ENCODE peak calls at places on chromosomes 11 and 22, in five cellular contexts. One of them, this sample, is unnamed.

GRCh38 chr11:19511413-19512183 is 201.0 kb upstream of the NAV2 start:
- DNase-seq in choroid plexus epithelial cell: peak
- DNase-seq in fibroblast of pulmonary artery: peak
- DNase-seq in pancreas: peak
- DNase-seq in right lobe of liver: peak
- DNase-seq in this sample: peak

GRCh38 chr22:21632237-21632895 is at the start of gene CCDC116:
- DNase-seq in choroid plexus epithelial cell: no peak
- DNase-seq in fibroblast of pulmonary artery: no peak
- DNase-seq in pancreas: no peak
- DNase-seq in right lobe of liver: no peak
- DNase-seq in this sample: no peak

GRCh38 chr11:12602421-12602820 is 71.8 kb upstream of the TEAD1 start:
- DNase-seq in choroid plexus epithelial cell: no peak
- DNase-seq in fibroblast of pulmonary artery: peak
- DNase-seq in pancreas: no peak
- DNase-seq in right lobe of liver: no peak
- DNase-seq in this sample: no peak

GRCh38 chr11:63839508-63840355 is 822 bp downstream of the MARK2 start:
- DNase-seq in choroid plexus epithelial cell: peak
- DNase-seq in fibroblast of pulmonary artery: no peak
- DNase-seq in pancreas: peak
- DNase-seq in right lobe of liver: peak
- DNase-seq in this sample: peak

GRCh38 chr22:48262596-48263430 is 1500.4 kb downstream of the TBC1D22A start:
- DNase-seq in choroid plexus epithelial cell: no peak
- DNase-seq in fibroblast of pulmonary artery: no peak
- DNase-seq in pancreas: no peak
- DNase-seq in right lobe of liver: no peak
- DNase-seq in this sample: no peak

GRCh38 chr11:94120946-94121345 is 7.7 kb upstream of the PANX1 start:
- DNase-seq in choroid plexus epithelial cell: peak
- DNase-seq in fibroblast of pulmonary artery: no peak
- DNase-seq in pancreas: no peak
- DNase-seq in right lobe of liver: no peak
- DNase-seq in this sample: no peak

GRCh38 chr11:114796954-114797721 is 118.8 kb downstream of the NXPE2 start:
- DNase-seq in choroid plexus epithelial cell: no peak
- DNase-seq in fibroblast of pulmonary artery: no peak
- DNase-seq in pancreas: no peak
- DNase-seq in right lobe of liver: no peak
- DNase-seq in this sample: no peak

GRCh38 chr11:63015521-63016215 is at the start of gene SLC22A8:
- DNase-seq in choroid plexus epithelial cell: no peak
- DNase-seq in fibroblast of pulmonary artery: no peak
- DNase-seq in pancreas: no peak
- DNase-seq in right lobe of liver: no peak
- DNase-seq in this sample: no peak

GRCh38 chr11:13602844-13603243 is 65.6 kb upstream of the FAR1 start:
- DNase-seq in choroid plexus epithelial cell: no peak
- DNase-seq in fibroblast of pulmonary artery: no peak
- DNase-seq in pancreas: no peak
- DNase-seq in right lobe of liver: no peak
- DNase-seq in this sample: no peak

GRCh38 chr22:21762712-21763581 is 27.4 kb upstream of the YPEL1 start:
- DNase-seq in choroid plexus epithelial cell: peak
- DNase-seq in fibroblast of pulmonary artery: no peak
- DNase-seq in pancreas: no peak
- DNase-seq in right lobe of liver: no peak
- DNase-seq in this sample: no peak

GRCh38 chr22:25970348-25970995 is 198.8 kb upstream of the SEZ6L start:
- DNase-seq in choroid plexus epithelial cell: no peak
- DNase-seq in fibroblast of pulmonary artery: no peak
- DNase-seq in pancreas: no peak
- DNase-seq in right lobe of liver: no peak
- DNase-seq in this sample: peak

GRCh38 chr11:117538731-117539130 is 211.1 kb downstream of the CEP164 start:
- DNase-seq in choroid plexus epithelial cell: no peak
- DNase-seq in fibroblast of pulmonary artery: no peak
- DNase-seq in pancreas: no peak
- DNase-seq in right lobe of liver: no peak
- DNase-seq in this sample: no peak

GRCh38 chr11:123473941-123474668 is 44.0 kb downstream of the GRAMD1B start:
- DNase-seq in choroid plexus epithelial cell: peak
- DNase-seq in fibroblast of pulmonary artery: peak
- DNase-seq in pancreas: no peak
- DNase-seq in right lobe of liver: no peak
- DNase-seq in this sample: no peak

GRCh38 chr11:119048644-119049043 is 8.4 kb downstream of the HYOU1 start:
- DNase-seq in choroid plexus epithelial cell: no peak
- DNase-seq in fibroblast of pulmonary artery: no peak
- DNase-seq in pancreas: no peak
- DNase-seq in right lobe of liver: no peak
- DNase-seq in this sample: no peak

GRCh38 chr11:66015936-66016792 is 4.4 kb downstream of the CST6 start:
- DNase-seq in choroid plexus epithelial cell: no peak
- DNase-seq in fibroblast of pulmonary artery: no peak
- DNase-seq in pancreas: no peak
- DNase-seq in right lobe of liver: no peak
- DNase-seq in this sample: no peak

GRCh38 chr11:27404427-27404826 is 41.4 kb upstream of the CCDC34 start:
- DNase-seq in choroid plexus epithelial cell: no peak
- DNase-seq in fibroblast of pulmonary artery: no peak
- DNase-seq in pancreas: no peak
- DNase-seq in right lobe of liver: no peak
- DNase-seq in this sample: no peak

GRCh38 chr11:127470485-127470884 is 469.9 kb upstream of the KIRREL3 start:
- DNase-seq in choroid plexus epithelial cell: no peak
- DNase-seq in fibroblast of pulmonary artery: no peak
- DNase-seq in pancreas: peak
- DNase-seq in right lobe of liver: no peak
- DNase-seq in this sample: no peak

GRCh38 chr11:62004473-62004872 is 37.0 kb upstream of the FTH1 start:
- DNase-seq in choroid plexus epithelial cell: peak
- DNase-seq in fibroblast of pulmonary artery: peak
- DNase-seq in pancreas: no peak
- DNase-seq in right lobe of liver: no peak
- DNase-seq in this sample: peak

GRCh38 chr22:45259754-45260394 is 19.2 kb upstream of the KIAA0930 start:
- DNase-seq in choroid plexus epithelial cell: no peak
- DNase-seq in fibroblast of pulmonary artery: no peak
- DNase-seq in pancreas: no peak
- DNase-seq in right lobe of liver: no peak
- DNase-seq in this sample: no peak

GRCh38 chr11:63882555-63883242 is 34.3 kb downstream of the RCOR2 start:
- DNase-seq in choroid plexus epithelial cell: no peak
- DNase-seq in fibroblast of pulmonary artery: no peak
- DNase-seq in pancreas: no peak
- DNase-seq in right lobe of liver: no peak
- DNase-seq in this sample: peak

GRCh38 chr11:86275493-86276370 is 26.3 kb upstream of the HIKESHI start:
- DNase-seq in choroid plexus epithelial cell: no peak
- DNase-seq in fibroblast of pulmonary artery: no peak
- DNase-seq in pancreas: no peak
- DNase-seq in right lobe of liver: no peak
- DNase-seq in this sample: no peak

GRCh38 chr11:73142128-73142377 is at the start of gene FCHSD2:
- DNase-seq in choroid plexus epithelial cell: no peak
- DNase-seq in fibroblast of pulmonary artery: no peak
- DNase-seq in pancreas: no peak
- DNase-seq in right lobe of liver: no peak
- DNase-seq in this sample: no peak

GRCh38 chr22:26848244-26848920 is 191.0 kb downstream of the MIAT start:
- DNase-seq in choroid plexus epithelial cell: peak
- DNase-seq in fibroblast of pulmonary artery: peak
- DNase-seq in pancreas: no peak
- DNase-seq in right lobe of liver: no peak
- DNase-seq in this sample: no peak

GRCh38 chr11:117230286-117230961 is 1.4 kb downstream of the PCSK7 start:
- DNase-seq in choroid plexus epithelial cell: peak
- DNase-seq in fibroblast of pulmonary artery: no peak
- DNase-seq in pancreas: no peak
- DNase-seq in right lobe of liver: no peak
- DNase-seq in this sample: no peak

GRCh38 chr11:126193038-126193478 is 18.4 kb downstream of the RPUSD4 start:
- DNase-seq in choroid plexus epithelial cell: no peak
- DNase-seq in fibroblast of pulmonary artery: no peak
- DNase-seq in pancreas: no peak
- DNase-seq in right lobe of liver: no peak
- DNase-seq in this sample: no peak

GRCh38 chr22:24485170-24485569 is 10.0 kb upstream of the UPB1 start:
- DNase-seq in choroid plexus epithelial cell: no peak
- DNase-seq in fibroblast of pulmonary artery: no peak
- DNase-seq in pancreas: no peak
- DNase-seq in right lobe of liver: no peak
- DNase-seq in this sample: no peak

GRCh38 chr11:8702598-8702915 is 20.0 kb downstream of the RPL27A start:
- DNase-seq in choroid plexus epithelial cell: no peak
- DNase-seq in fibroblast of pulmonary artery: no peak
- DNase-seq in pancreas: no peak
- DNase-seq in right lobe of liver: no peak
- DNase-seq in this sample: no peak

GRCh38 chr11:131943296-131943695 is 572.9 kb downstream of the NTM start:
- DNase-seq in choroid plexus epithelial cell: no peak
- DNase-seq in fibroblast of pulmonary artery: no peak
- DNase-seq in pancreas: no peak
- DNase-seq in right lobe of liver: no peak
- DNase-seq in this sample: no peak

GRCh38 chr22:22865311-22866072 is 22.1 kb upstream of the IGLL5 start:
- DNase-seq in choroid plexus epithelial cell: peak
- DNase-seq in fibroblast of pulmonary artery: peak
- DNase-seq in pancreas: no peak
- DNase-seq in right lobe of liver: no peak
- DNase-seq in this sample: no peak
- H3K4me3 ChIP-seq in choroid plexus epithelial cell: no peak
- H3K4me3 ChIP-seq in fibroblast of pulmonary artery: no peak
- H3K4me3 ChIP-seq in pancreas: no peak
- H3K4me3 ChIP-seq in right lobe of liver: no peak
- H3K4me3 ChIP-seq in this sample: no peak

GRCh38 chr22:20432244-20432686 is 5.4 kb downstream of the SCARF2 start:
- DNase-seq in choroid plexus epithelial cell: no peak
- DNase-seq in fibroblast of pulmonary artery: no peak
- DNase-seq in pancreas: no peak
- DNase-seq in right lobe of liver: no peak
- DNase-seq in this sample: no peak

GRCh38 chr22:20430101-20430640 is 7.5 kb downstream of the SCARF2 start:
- DNase-seq in choroid plexus epithelial cell: no peak
- DNase-seq in fibroblast of pulmonary artery: no peak
- DNase-seq in pancreas: no peak
- DNase-seq in right lobe of liver: no peak
- DNase-seq in this sample: no peak

GRCh38 chr22:20430641-20431519 is 6.7 kb downstream of the SCARF2 start:
- DNase-seq in choroid plexus epithelial cell: no peak
- DNase-seq in fibroblast of pulmonary artery: no peak
- DNase-seq in pancreas: peak
- DNase-seq in right lobe of liver: no peak
- DNase-seq in this sample: peak

GRCh38 chr22:20433191-20433590 is 4.4 kb downstream of the SCARF2 start:
- DNase-seq in choroid plexus epithelial cell: no peak
- DNase-seq in fibroblast of pulmonary artery: no peak
- DNase-seq in pancreas: no peak
- DNase-seq in right lobe of liver: no peak
- DNase-seq in this sample: no peak

DNA sequence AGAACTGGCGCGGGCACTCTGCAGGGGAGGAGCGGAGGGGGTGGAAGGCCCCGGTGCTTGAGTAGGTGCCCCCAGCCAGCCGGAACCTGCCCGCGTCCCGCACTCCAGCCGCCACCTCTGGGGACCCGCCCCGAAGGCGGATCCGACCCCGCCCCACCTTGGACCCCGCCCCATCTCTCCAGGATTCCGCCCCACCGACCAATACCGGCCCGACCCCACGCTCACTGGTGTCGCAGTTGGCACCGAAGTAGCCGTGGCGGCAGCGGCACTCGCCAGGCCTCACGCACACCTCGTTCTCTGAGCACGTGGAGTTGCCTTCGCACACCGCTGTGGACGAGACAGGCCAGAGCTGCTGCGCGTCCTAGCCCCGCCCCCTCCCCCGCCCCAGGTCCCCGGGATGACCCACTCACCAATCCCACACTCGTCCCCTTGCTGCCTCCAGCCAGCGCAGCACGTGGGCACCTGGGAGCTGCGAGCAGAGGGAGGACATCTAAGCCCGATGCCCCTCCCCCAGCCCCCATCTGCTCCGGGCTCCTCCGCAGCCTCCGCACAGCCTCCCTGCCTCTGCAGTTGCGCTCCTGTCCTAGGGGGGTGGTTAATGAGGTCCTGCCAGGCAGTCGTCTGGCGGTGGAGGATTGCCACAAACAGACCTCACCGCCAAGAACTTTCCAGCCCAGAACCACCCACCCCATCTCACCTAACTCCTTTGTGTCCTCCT is 5.9 kb downstream of the SCARF2 start:
- DNase-seq in choroid plexus epithelial cell: no peak
- DNase-seq in fibroblast of pulmonary artery: no peak
- DNase-seq in pancreas: no peak
- DNase-seq in right lobe of liver: no peak
- DNase-seq in this sample: no peak
- H3K4me3 ChIP-seq in choroid plexus epithelial cell: no peak
- H3K4me3 ChIP-seq in fibroblast of pulmonary artery: no peak
- H3K4me3 ChIP-seq in pancreas: peak
- H3K4me3 ChIP-seq in right lobe of liver: no peak
- H3K4me3 ChIP-seq in this sample: no peak

DNA sequence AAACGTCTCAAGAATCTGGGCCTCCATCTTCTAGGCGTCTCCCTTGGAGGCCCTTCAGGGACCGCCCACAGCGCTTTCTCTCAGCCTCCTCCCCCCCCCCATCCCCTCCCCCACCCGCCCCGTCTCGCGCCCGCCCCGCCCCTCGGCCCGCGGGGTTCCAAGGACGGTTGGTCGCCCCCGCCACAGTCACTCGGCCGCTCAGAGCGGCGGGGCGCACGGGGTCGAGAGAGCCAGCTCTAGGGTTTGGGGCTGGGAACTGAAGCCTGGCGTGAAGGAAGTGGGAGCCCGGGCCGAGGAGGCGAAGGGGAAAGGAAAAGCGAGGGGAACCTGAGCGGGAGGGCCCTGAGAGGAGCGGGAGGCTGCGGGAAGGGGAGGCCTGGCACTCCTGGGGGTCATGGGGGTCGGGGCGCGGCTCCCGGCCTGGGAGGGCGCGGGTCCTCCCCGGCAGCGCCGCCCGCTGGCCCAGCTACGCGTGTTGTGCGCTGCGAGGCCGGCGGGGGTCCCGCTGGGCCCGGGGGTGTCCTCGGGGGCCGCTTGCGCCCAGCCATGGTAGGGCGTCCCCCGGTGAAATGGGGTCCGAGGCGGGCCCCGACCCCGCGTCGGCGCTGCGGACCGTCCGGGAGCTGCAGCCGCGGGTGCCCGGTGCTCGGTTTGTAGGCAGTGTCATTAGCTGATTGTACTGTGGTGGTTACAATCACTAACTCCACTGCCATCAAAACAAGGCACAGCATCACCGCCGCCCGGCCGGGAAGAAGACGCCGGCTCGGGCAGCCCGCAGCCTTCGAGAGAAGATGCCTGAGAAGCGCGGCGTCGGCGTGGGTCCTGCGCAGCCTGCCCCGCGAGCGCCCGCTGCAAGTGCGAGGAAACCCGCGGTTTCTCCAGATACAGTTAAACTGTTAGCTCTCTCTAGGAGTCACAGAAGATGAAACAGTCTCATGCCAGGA is at the start of gene BTG4:
- DNase-seq in choroid plexus epithelial cell: no peak
- DNase-seq in fibroblast of pulmonary artery: no peak
- DNase-seq in pancreas: no peak
- DNase-seq in right lobe of liver: no peak
- DNase-seq in this sample: peak
- H3K4me3 ChIP-seq in choroid plexus epithelial cell: peak
- H3K4me3 ChIP-seq in fibroblast of pulmonary artery: peak
- H3K4me3 ChIP-seq in pancreas: peak
- H3K4me3 ChIP-seq in right lobe of liver: peak
- H3K4me3 ChIP-seq in this sample: peak

GRCh38 chr11:69290791-69291190 is 3.2 kb upstream of the MYEOV start:
- DNase-seq in choroid plexus epithelial cell: no peak
- DNase-seq in fibroblast of pulmonary artery: no peak
- DNase-seq in pancreas: no peak
- DNase-seq in right lobe of liver: no peak
- DNase-seq in this sample: no peak
- H3K4me3 ChIP-seq in choroid plexus epithelial cell: no peak
- H3K4me3 ChIP-seq in fibroblast of pulmonary artery: no peak
- H3K4me3 ChIP-seq in pancreas: no peak
- H3K4me3 ChIP-seq in right lobe of liver: no peak
- H3K4me3 ChIP-seq in this sample: no peak